ENCODE peak calls at places on chromosomes 2 and 18, in seven cellular contexts. E, C, H, A, Z, F and U are unnamed samples.

GRCh38 chr2:181157326-181157725 is 176.9 kb downstream of the UBE2E3 start:
- DNase-seq in H (peak), Z (no peak), F (no peak), A (no peak), E (no peak), C (no peak), U (peak)

GRCh38 chr18:46859855-46860254 is 57.5 kb downstream of the PIAS2 start:
- DNase-seq in C (no peak), E (no peak), Z (no peak), H (peak), A (no peak), F (no peak), U (no peak)

GRCh38 chr2:237627463-237628321 is at the start of gene LRRFIP1:
- DNase-seq in E (no peak), Z (peak), C (no peak), H (no peak), A (peak), F (peak), U (no peak)

GRCh38 chr2:152617464-152618187 is 99.6 kb downstream of the PRPF40A start:
- DNase-seq in H (peak), C (no peak), F (no peak), Z (no peak), A (no peak), E (no peak), U (no peak)

GRCh38 chr18:50313031-50313607 is 25.6 kb upstream of the CXXC1 start:
- DNase-seq in E (no peak), F (no peak), C (no peak), Z (no peak), H (no peak), A (no peak), U (no peak)

GRCh38 chr2:109554758-109555157 is 59.0 kb downstream of the SEPTIN10 start:
- DNase-seq in A (no peak), Z (peak), E (no peak), F (no peak), H (no peak), C (peak), U (no peak)

GRCh38 chr2:175167076-175167791 is 769 bp downstream of the ATF2 start:
- DNase-seq in F (peak), C (no peak), H (no peak), E (no peak), A (peak), Z (peak), U (peak)

GRCh38 chr2:54904836-54905235 is 145.4 kb downstream of the RTN4 start:
- DNase-seq in C (peak), A (no peak), E (no peak), H (no peak), Z (no peak), F (no peak), U (no peak)

GRCh38 chr2:64686283-64686956 is 32.7 kb upstream of the SERTAD2 start:
- DNase-seq in H (no peak), F (no peak), Z (peak), A (peak), C (peak), E (no peak), U (no peak)

GRCh38 chr2:2755990-2756389 is 424.9 kb upstream of the MYT1L start:
- DNase-seq in A (no peak), H (no peak), Z (no peak), E (no peak), F (no peak), C (no peak), U (no peak)

GRCh38 chr2:42893047-42893758 is 100.8 kb upstream of the HAAO start:
- DNase-seq in E (no peak), C (no peak), Z (no peak), F (no peak), A (no peak), H (no peak), U (no peak)

GRCh38 chr18:75198046-75198445 is 10.9 kb downstream of the PTGR3 start:
- DNase-seq in C (no peak), F (no peak), Z (no peak), A (no peak), H (peak), E (no peak), U (no peak)

GRCh38 chr18:79680100-79680879 is 687 bp downstream of the CTDP1 start:
- DNase-seq in H (peak), C (peak), Z (peak), A (no peak), F (peak), E (peak), U (peak)

GRCh38 chr2:69915050-69915945 is at the start of gene MXD1:
- DNase-seq in F (no peak), H (no peak), E (no peak), Z (no peak), C (no peak), A (peak), U (peak)

GRCh38 chr18:11990541-11990940 is 9.2 kb downstream of the IMPA2 start:
- DNase-seq in E (no peak), F (no peak), H (no peak), C (no peak), Z (no peak), A (no peak), U (no peak)

GRCh38 chr2:42809876-42810125 is 17.4 kb upstream of the HAAO start:
- DNase-seq in E (no peak), F (peak), H (peak), A (peak), C (peak), Z (peak), U (peak)

GRCh38 chr2:99485411-99485810 is 4.4 kb downstream of the REV1 start:
- DNase-seq in F (no peak), E (no peak), H (no peak), Z (no peak), C (no peak), A (no peak), U (no peak)

GRCh38 chr2:28552045-28552823 is 56.4 kb downstream of the PLB1 start:
- DNase-seq in C (no peak), A (no peak), E (no peak), F (no peak), Z (no peak), H (peak), U (no peak)

GRCh38 chr2:96970248-96970875 is 16.0 kb downstream of the FAM178B start:
- DNase-seq in E (no peak), A (no peak), F (no peak), H (no peak), C (no peak), Z (no peak), U (no peak)

GRCh38 chr2:7043689-7044088 is 126.5 kb downstream of the RNF144A start:
- DNase-seq in F (no peak), A (no peak), H (no peak), E (no peak), Z (no peak), C (no peak), U (no peak)

GRCh38 chr18:46169464-46169941 is 65.3 kb downstream of the HAUS1 start:
- DNase-seq in C (no peak), A (no peak), Z (peak), E (no peak), F (no peak), H (peak), U (peak)

GRCh38 chr2:128593518-128594272 is 275.0 kb upstream of the HS6ST1 start:
- DNase-seq in H (no peak), A (no peak), E (peak), F (no peak), Z (peak), C (peak), U (no peak)

GRCh38 chr2:138115664-138116063 is 151.4 kb downstream of the HNMT start:
- DNase-seq in Z (no peak), F (no peak), C (no peak), H (no peak), A (no peak), E (no peak), U (no peak)

GRCh38 chr2:84870306-84870705 is 10.6 kb downstream of the TRABD2A start:
- DNase-seq in A (no peak), C (no peak), E (no peak), Z (peak), F (no peak), H (no peak), U (no peak)

GRCh38 chr2:102438578-102438977 is 15.6 kb downstream of the IL18RAP start:
- DNase-seq in F (no peak), E (no peak), A (no peak), Z (no peak), C (no peak), H (no peak), U (no peak)

GRCh38 chr18:49431563-49431962 is 28.9 kb downstream of the DYM start:
- DNase-seq in F (no peak), C (peak), H (peak), E (no peak), Z (peak), A (peak), U (no peak)

GRCh38 chr2:8222979-8223730 is 458.7 kb upstream of the ID2 start:
- DNase-seq in F (no peak), H (no peak), A (no peak), Z (peak), C (no peak), E (no peak), U (no peak)

GRCh38 chr18:5543036-5543671 is 643 bp downstream of the EPB41L3 start:
- DNase-seq in H (no peak), Z (peak), A (peak), C (no peak), F (peak), E (peak), U (no peak)

DNA sequence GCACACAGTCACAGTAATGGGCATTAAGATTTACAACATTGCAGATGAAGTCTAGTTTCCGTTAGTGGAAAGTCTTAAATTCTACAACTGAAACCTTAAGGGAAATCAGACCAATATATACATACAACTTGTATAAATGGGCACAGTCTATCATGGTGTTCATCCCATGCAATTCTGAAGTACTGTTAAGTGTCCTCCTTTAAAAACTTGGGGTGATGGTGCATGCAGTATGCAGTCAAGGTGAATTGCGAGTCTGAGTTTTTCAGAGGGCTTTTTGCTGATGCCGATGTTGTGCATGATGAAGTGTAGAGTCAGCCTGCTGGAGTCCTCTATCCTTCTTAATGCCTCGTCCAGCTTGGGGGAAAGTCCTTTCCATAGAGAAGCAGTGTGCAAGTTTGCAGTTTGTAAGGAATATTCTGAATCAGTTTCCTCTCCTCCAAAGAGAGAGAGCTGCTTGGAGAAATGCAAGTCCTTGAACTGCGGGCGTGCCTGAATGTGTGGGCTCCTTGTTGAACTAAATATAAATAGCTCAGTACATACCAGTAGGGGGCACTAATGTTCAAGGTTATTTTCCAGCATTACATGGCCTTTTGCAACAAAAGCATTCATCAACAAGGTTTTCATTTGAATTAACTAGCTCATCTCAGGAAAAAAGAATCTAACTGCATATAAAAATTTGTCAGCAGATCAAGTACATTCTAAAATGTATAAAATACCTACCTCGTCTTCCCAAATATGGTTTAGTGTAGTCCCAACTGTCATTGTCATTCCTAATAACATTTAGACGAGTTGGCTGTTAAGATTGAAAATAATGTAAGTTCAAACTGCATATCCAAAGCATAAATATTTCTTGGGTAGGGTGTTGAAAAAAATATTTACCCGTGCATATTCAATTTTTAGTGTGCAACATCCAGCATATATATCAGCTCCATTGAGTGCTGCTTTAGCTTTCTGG is 21.3 kb downstream of the HNRNPLL start:
- DNase-seq in C (peak), F (no peak), A (peak), E (peak), Z (peak), H (peak), U (peak)
- H3K18ac ChIP-seq in C (no peak), F (no peak), A (no peak), E (no peak), Z (no peak), H (no peak), U (no peak)

DNA sequence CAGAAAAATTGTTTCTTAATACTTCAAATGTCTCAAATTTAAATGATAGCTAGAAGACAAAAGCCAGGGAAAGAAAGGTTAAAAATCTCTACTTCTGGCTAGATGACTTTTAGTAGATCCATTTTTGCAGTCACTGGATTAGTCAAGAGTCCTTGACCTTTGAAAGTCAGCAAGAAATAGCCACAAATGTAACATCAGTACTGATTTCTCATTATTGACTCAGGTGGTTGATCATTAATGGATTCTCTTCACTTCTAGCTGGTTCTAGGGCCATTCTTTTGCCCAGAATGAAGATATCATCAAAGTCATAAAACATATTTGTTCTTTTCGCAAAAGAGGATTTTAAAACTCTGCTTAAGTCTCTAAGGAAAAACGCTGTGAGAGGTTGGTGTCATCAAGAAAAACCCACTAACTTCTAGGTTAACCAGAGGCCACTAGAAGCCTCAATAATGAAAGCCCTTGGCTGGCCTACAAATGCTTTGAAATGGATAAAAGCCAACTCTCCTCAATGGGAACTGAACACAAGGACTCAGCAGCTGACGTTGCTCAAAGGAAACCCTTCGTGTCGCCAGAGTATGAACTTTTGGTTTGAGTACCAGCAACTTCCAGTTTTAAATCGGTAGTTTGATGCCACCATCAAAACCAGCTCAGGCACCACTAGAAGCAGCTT is 66.3 kb downstream of the IRS1 start:
- DNase-seq in A (no peak), F (no peak), H (no peak), Z (no peak), E (no peak), C (no peak), U (no peak)
- H3K4me2 ChIP-seq in A (no peak), F (no peak), H (no peak), Z (no peak), E (no peak), C (no peak), U (no peak)

GRCh38 chr2:227082286-227082685 is 81.7 kb downstream of the COL4A4 start:
- DNase-seq in E (no peak), Z (no peak), H (no peak), A (no peak), C (no peak), F (no peak), U (no peak)

DNA sequence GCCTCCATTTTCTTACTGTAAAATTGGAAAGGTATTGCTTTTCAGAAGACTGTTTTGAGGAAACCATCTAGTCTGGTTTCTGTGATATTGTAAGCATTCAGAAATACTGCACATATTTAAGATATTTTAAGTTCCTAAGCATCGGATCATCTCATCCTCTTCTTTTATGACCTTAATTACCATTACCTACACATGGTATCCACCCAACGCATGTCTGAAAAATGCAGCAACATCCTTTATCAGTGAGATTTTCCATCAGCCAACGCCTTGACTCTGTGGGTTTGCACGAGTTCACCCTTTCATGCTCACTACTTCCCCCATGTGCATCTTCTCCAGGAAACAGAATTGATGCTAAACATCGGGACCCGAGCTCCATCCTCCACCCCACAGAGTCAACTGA is 84.3 kb downstream of the COL4A4 start:
- DNase-seq in A (no peak), E (no peak), F (no peak), Z (no peak), H (peak), C (peak), U (no peak)
- H3K18ac ChIP-seq in A (no peak), E (no peak), F (no peak), Z (no peak), H (no peak), C (no peak), U (no peak)

GRCh38 chr2:160667811-160668210 is 174.2 kb upstream of the RBMS1 start:
- DNase-seq in C (no peak), Z (no peak), E (no peak), F (no peak), H (peak), A (no peak), U (no peak)

GRCh38 chr2:160674076-160674630 is 180.5 kb upstream of the RBMS1 start:
- DNase-seq in Z (no peak), A (no peak), H (no peak), F (no peak), C (no peak), E (no peak), U (no peak)

GRCh38 chr2:160666677-160667061 is 173.1 kb upstream of the RBMS1 start:
- DNase-seq in H (no peak), E (no peak), Z (no peak), C (no peak), A (no peak), F (no peak), U (no peak)

GRCh38 chr2:160666019-160666676 is 172.5 kb upstream of the RBMS1 start:
- DNase-seq in F (no peak), C (no peak), E (no peak), Z (no peak), A (no peak), H (peak), U (peak)

GRCh38 chr2:160670618-160671017 is 177.0 kb upstream of the RBMS1 start:
- DNase-seq in F (no peak), Z (no peak), A (no peak), E (no peak), H (no peak), C (no peak), U (no peak)
- H3K4me2 ChIP-seq in F (no peak), Z (no peak), A (no peak), E (no peak), H (no peak), C (no peak), U (no peak)